ENCODE peak calls at places on chromosomes 12 and 14, in four cellular contexts. S is nephron progenitor cell, J is SK-MEL-5, W is fibroblast of mammary gland. M is an unnamed sample.

GRCh38 chr12:100187068-100187467 is 13.5 kb upstream of the ACTR6 start:
- DNase-seq in S (no peak), J (no peak), W (no peak), M (no peak)

GRCh38 chr14:88791629-88792571 is 853 bp downstream of the EML5 start:
- DNase-seq in S (peak; percentile 13), J (no peak), W (no peak), M (peak; percentile 54)

GRCh38 chr12:3594966-3595365 is 104.0 kb downstream of the PRMT8 start:
- DNase-seq in J (no peak), W (no peak), S (no peak), M (no peak)

GRCh38 chr14:51507556-51508511 is 143.9 kb upstream of the FRMD6 start:
- DNase-seq in J (peak; percentile 96), W (peak; percentile 84), S (peak; percentile 53), M (no peak)

GRCh38 chr12:116749884-116750283 is 11.8 kb downstream of the RNFT2 start:
- DNase-seq in J (no peak), W (no peak), S (no peak), M (no peak)

GRCh38 chr12:126354633-126355032 is 1289.4 kb downstream of the AACS start:
- DNase-seq in J (no peak), W (no peak), S (no peak), M (no peak)

GRCh38 chr12:51915951-51916350 is 8.6 kb downstream of the ACVRL1 start:
- DNase-seq in S (no peak), J (no peak), W (no peak), M (no peak)

GRCh38 chr14:21087294-21088091 is 11.0 kb downstream of the ZNF219 start:
- DNase-seq in W (peak; percentile 95), J (no peak), S (no peak), M (no peak)

GRCh38 chr14:64233791-64234190 is 60.4 kb downstream of the ESR2 start:
- DNase-seq in W (no peak), S (no peak), J (no peak), M (no peak)

GRCh38 chr12:52975204-52975603 is 26.3 kb downstream of the KRT18 start:
- DNase-seq in W (no peak), S (no peak), J (no peak), M (no peak)

GRCh38 chr14:103562385-103563088 is at the start of the genes BAG5 and COA8:
- DNase-seq in S (peak; percentile 96), J (peak; percentile 69), W (peak; percentile 76), M (peak; percentile 94)

GRCh38 chr14:74245292-74245691 is 6.0 kb downstream of the VSX2 start:
- DNase-seq in W (no peak), J (no peak), S (no peak), M (no peak)

GRCh38 chr14:69355955-69356321 is 42.2 kb downstream of the ERH start:
- DNase-seq in S (no peak), W (peak; percentile 77), J (no peak), M (no peak)

GRCh38 chr14:85079842-85080741 is 449.9 kb upstream of the FLRT2 start:
- DNase-seq in J (no peak), W (no peak), S (no peak), M (no peak)

GRCh38 chr12:124744659-124745467 is 118.8 kb downstream of the SCARB1 start:
- DNase-seq in S (no peak), W (no peak), J (peak; percentile 58), M (no peak)

GRCh38 chr14:80987235-80988032 is 32.0 kb downstream of the TSHR start:
- DNase-seq in W (peak; percentile 79), S (peak; percentile 72), J (peak; percentile 81), M (no peak)

GRCh38 chr12:113479578-113480335 is 8.1 kb upstream of the LHX5 start:
- DNase-seq in S (peak; percentile 98), W (peak; percentile 15), J (no peak), M (no peak)

GRCh38 chr12:81022531-81022930 is 55.3 kb upstream of the ACSS3 start:
- DNase-seq in J (no peak), W (peak; percentile 40), S (no peak), M (no peak)

GRCh38 chr12:43210437-43211197 is 341.4 kb downstream of the ADAMTS20 start:
- DNase-seq in S (no peak), W (peak; percentile 94), J (no peak), M (no peak)

GRCh38 chr12:53097207-53097563 is 282 bp upstream of the IGFBP6 start:
- DNase-seq in S (no peak), J (no peak), W (peak; percentile 43), M (no peak)

GRCh38 chr12:26953447-26953846 is 15.2 kb downstream of the FGFR1OP2 start:
- DNase-seq in W (peak; percentile 45), J (peak; percentile 19), S (no peak), M (peak; percentile 64)

GRCh38 chr14:68384335-68384734 is 408.5 kb downstream of the ZFP36L1 start:
- DNase-seq in J (no peak), S (no peak), W (no peak), M (no peak)

GRCh38 chr12:499837-500458 is 40.2 kb downstream of the B4GALNT3 start:
- DNase-seq in S (no peak), W (no peak), J (no peak), M (no peak)

GRCh38 chr12:14772946-14773345 is 30.3 kb downstream of the WBP11 start:
- DNase-seq in J (no peak), W (no peak), S (no peak), M (no peak)

GRCh38 chr12:1916396-1917171 is 1.9 kb downstream of the CACNA2D4 start:
- DNase-seq in J (no peak), S (no peak), W (no peak), M (peak; percentile 39)

GRCh38 chr14:100770046-100770445 is 43.4 kb downstream of the DLK1 start:
- DNase-seq in S (no peak), J (no peak), W (no peak), M (no peak)

GRCh38 chr14:21096438-21096837 is 2.0 kb downstream of the ZNF219 start:
- DNase-seq in W (no peak), S (no peak), J (no peak), M (no peak)

M was measured in lower lobe of right lung.